ENCODE peak calls at places on chromosomes 16 and 17, in nine cellular contexts. M is fibroblast of gingiva; Z is stimulated activated CD4-positive, alpha-beta T cell treated with anti-CD3 and anti-CD28 coated beads, Interleukin-1b, Interleukin-23, amount 100 ng/mL, for 1 hour; A is tibial nerve; C is IMR-90; D is mesenteric fat pad; Q is neural progenitor cell; G is GM12865; B is fibroblast of lung. E is an unnamed sample.

GRCh38 chr16:56360117-56361008 is 65.0 kb downstream of the AMFR start:
- DNase-seq in M (no peak), Z (no peak), A (peak; percentile 12), C (no peak), D (no peak), Q (no peak), G (no peak), B (no peak), E (peak; percentile 34)

GRCh38 chr16:56603589-56603988 is 4.8 kb upstream of the MT2A start:
- DNase-seq in M (peak; percentile 41), Z (no peak), A (no peak), C (peak; percentile 53), D (peak; percentile 72), Q (peak; percentile 54), G (peak; percentile 25), B (peak; percentile 37), E (no peak)

GRCh38 chr16:72530434-72530833 is 358.5 kb upstream of the PMFBP1 start:
- DNase-seq in M (peak; percentile 61), Z (no peak), A (no peak), C (peak; percentile 75), D (no peak), Q (no peak), G (peak; percentile 67), B (peak; percentile 74), E (no peak)

GRCh38 chr17:38428150-38428642 is at the start of gene ARHGAP23:
- DNase-seq in M (peak; percentile 81), Z (peak; percentile 22), A (no peak), C (peak; percentile 72), D (no peak), Q (peak; percentile 74), G (peak; percentile 39), B (peak; percentile 67), E (no peak)

GRCh38 chr16:74888227-74888862 is 96.6 kb downstream of the WDR59 start:
- DNase-seq in M (no peak), Z (no peak), A (no peak), C (no peak), D (no peak), Q (no peak), G (no peak), B (no peak), E (no peak)

GRCh38 chr16:51648521-51648920 is 497.5 kb upstream of the SALL1 start:
- DNase-seq in M (no peak), Z (no peak), A (no peak), C (no peak), D (no peak), Q (no peak), G (no peak), B (peak; percentile 88), E (no peak)

GRCh38 chr16:68520649-68521086 is 18.4 kb upstream of the ZFP90 start:
- DNase-seq in M (peak; percentile 71), Z (peak; percentile 66), A (peak; percentile 76), C (peak; percentile 66), D (no peak), Q (peak; percentile 96), G (peak; percentile 90), B (peak; percentile 69), E (peak; percentile 85)

GRCh38 chr17:15456972-15457722 is 10.3 kb downstream of the CDRT4 start:
- DNase-seq in M (peak; percentile 98), Z (no peak), A (peak; percentile 83), C (peak; percentile 84), D (peak; percentile 89), Q (no peak), G (no peak), B (peak; percentile 87), E (no peak)

GRCh38 chr17:36493956-36494355 is 7.5 kb downstream of the ZNHIT3 start:
- DNase-seq in M (no peak), Z (no peak), A (no peak), C (no peak), D (no peak), Q (no peak), G (no peak), B (peak; percentile 29), E (no peak)

GRCh38 chr17:73118876-73119485 is 26.5 kb upstream of the SLC39A11 start:
- DNase-seq in M (no peak), Z (no peak), A (no peak), C (no peak), D (no peak), Q (no peak), G (no peak), B (no peak), E (no peak)

GRCh38 chr16:13634253-13634652 is 285.7 kb upstream of the ERCC4 start:
- DNase-seq in M (no peak), Z (no peak), A (no peak), C (no peak), D (no peak), Q (no peak), G (no peak), B (no peak), E (no peak)

GRCh38 chr16:72287646-72288045 is 115.7 kb upstream of the PMFBP1 start:
- DNase-seq in M (no peak), Z (no peak), A (no peak), C (no peak), D (no peak), Q (no peak), G (no peak), B (no peak), E (no peak)

GRCh38 chr16:58020628-58021521 is 4.7 kb upstream of the MMP15 start:
- DNase-seq in M (no peak), Z (no peak), A (peak; percentile 54), C (peak; percentile 43), D (no peak), Q (peak; percentile 69), G (peak; percentile 46), B (no peak), E (no peak)

GRCh38 chr17:41659813-41660212 is 28.9 kb upstream of the EIF1 start:
- DNase-seq in M (no peak), Z (no peak), A (no peak), C (peak; percentile 22), D (no peak), Q (no peak), G (no peak), B (peak; percentile 48), E (no peak)

GRCh38 chr16:8863594-8864424 is 5.0 kb downstream of the CARHSP1 start:
- DNase-seq in M (no peak), Z (no peak), A (peak; percentile 51), C (no peak), D (no peak), Q (peak; percentile 23), G (no peak), B (peak; percentile 38), E (no peak)

GRCh38 chr17:50925296-50925891 is 59.2 kb upstream of the TOB1 start:
- DNase-seq in M (no peak), Z (no peak), A (no peak), C (no peak), D (no peak), Q (no peak), G (no peak), B (no peak), E (no peak)

GRCh38 chr17:10668771-10669170 is 11.7 kb upstream of the MYH3 start:
- DNase-seq in M (peak; percentile 30), Z (no peak), A (no peak), C (peak; percentile 83), D (no peak), Q (no peak), G (no peak), B (peak; percentile 82), E (no peak)

GRCh38 chr17:40448639-40449261 is 5.5 kb downstream of the IGFBP4 start:
- DNase-seq in M (peak; percentile 73), Z (no peak), A (no peak), C (peak; percentile 29), D (no peak), Q (no peak), G (no peak), B (no peak), E (no peak)

GRCh38 chr16:49014300-49015188 is 267.1 kb downstream of the CBLN1 start:
- DNase-seq in M (no peak), Z (no peak), A (no peak), C (no peak), D (no peak), Q (no peak), G (no peak), B (no peak), E (no peak)

GRCh38 chr17:45345554-45346254 is 28.9 kb upstream of the MAP3K14 start:
- DNase-seq in M (peak; percentile 68), Z (no peak), A (no peak), C (peak; percentile 88), D (no peak), Q (no peak), G (no peak), B (peak; percentile 70), E (no peak)

GRCh38 chr17:14301279-14301760 is 439 bp downstream of the HS3ST3B1 start:
- DNase-seq in M (no peak), Z (no peak), A (no peak), C (no peak), D (peak; percentile 90), Q (peak; percentile 66), G (no peak), B (peak; percentile 42), E (no peak)

GRCh38 chr16:70161350-70161749 is 12.2 kb upstream of the CLEC18C start:
- DNase-seq in M (no peak), Z (no peak), A (no peak), C (no peak), D (peak; percentile 90), Q (no peak), G (no peak), B (no peak), E (no peak)

GRCh38 chr17:28406478-28406824 is 439 bp upstream of the SLC46A1 start:
- DNase-seq in M (no peak), Z (no peak), A (no peak), C (no peak), D (no peak), Q (peak; percentile 27), G (no peak), B (no peak), E (no peak)

GRCh38 chr16:52597772-52598483 is 51.0 kb upstream of the TOX3 start:
- DNase-seq in M (no peak), Z (no peak), A (no peak), C (no peak), D (no peak), Q (peak; percentile 62), G (no peak), B (no peak), E (no peak)

GRCh38 chr16:77946834-77947233 is 75.5 kb upstream of the CLEC3A start:
- DNase-seq in M (no peak), Z (no peak), A (no peak), C (peak; percentile 14), D (no peak), Q (peak; percentile 35), G (no peak), B (peak; percentile 41), E (no peak)

GRCh38 chr17:51166987-51167931 is 1.0 kb downstream of the NME2 start:
- DNase-seq in M (no peak), Z (peak; percentile 68), A (no peak), C (peak; percentile 19), D (peak; percentile 89), Q (peak; percentile 66), G (peak; percentile 73), B (peak; percentile 22), E (peak; percentile 80)

GRCh38 chr16:89322381-89323119 is 105.0 kb downstream of the ZNF778 start:
- DNase-seq in M (peak; percentile 96), Z (no peak), A (no peak), C (peak; percentile 82), D (no peak), Q (peak; percentile 61), G (no peak), B (peak; percentile 77), E (no peak)

GRCh38 chr16:75087040-75087979 is 29.3 kb downstream of the LDHD start:
- DNase-seq in M (peak; percentile 39), Z (no peak), A (no peak), C (peak; percentile 93), D (no peak), Q (no peak), G (peak; percentile 18), B (peak; percentile 45), E (no peak)

GRCh38 chr17:34730816-34731215 is 151.4 kb downstream of the TMEM132E start:
- DNase-seq in M (no peak), Z (no peak), A (no peak), C (no peak), D (peak; percentile 33), Q (no peak), G (no peak), B (no peak), E (no peak)

GRCh38 chr17:16511515-16511914 is 19.5 kb upstream of the LRRC75A start:
- DNase-seq in M (no peak), Z (no peak), A (no peak), C (no peak), D (no peak), Q (no peak), G (no peak), B (no peak), E (no peak)

GRCh38 chr16:29815032-29815721 is 775 bp upstream of the PAGR1 start:
- DNase-seq in M (no peak), Z (no peak), A (no peak), C (no peak), D (no peak), Q (peak; percentile 55), G (no peak), B (no peak), E (no peak)